ENCODE peak calls at places on chromosomes 12 and 14, in eight cellular contexts. One of them, this sample, is unnamed.

GRCh38 chr12:24111591-24111990 is 162.1 kb upstream of the SOX5 start:
- DNase-seq in fibroblast of the aortic adventitia: peak; percentile 52
- DNase-seq in GM23338: no peak
- DNase-seq in uterus: no peak
- DNase-seq in fibroblast of lung: peak; percentile 57
- DNase-seq in cardiac fibroblast: peak; percentile 72
- DNase-seq in heart left ventricle: no peak
- DNase-seq in dorsolateral prefrontal cortex: no peak
- DNase-seq in this sample: peak; percentile 68

GRCh38 chr12:27899151-27899661 is 73.3 kb downstream of the PTHLH start:
- DNase-seq in fibroblast of the aortic adventitia: peak; percentile 98
- DNase-seq in GM23338: no peak
- DNase-seq in uterus: no peak
- DNase-seq in fibroblast of lung: peak; percentile 99
- DNase-seq in cardiac fibroblast: peak; percentile 99
- DNase-seq in heart left ventricle: no peak
- DNase-seq in dorsolateral prefrontal cortex: no peak
- DNase-seq in this sample: peak; percentile 99

GRCh38 chr14:97697772-97698171 is 900.6 kb downstream of the VRK1 start:
- DNase-seq in fibroblast of the aortic adventitia: no peak
- DNase-seq in GM23338: no peak
- DNase-seq in uterus: no peak
- DNase-seq in fibroblast of lung: no peak
- DNase-seq in cardiac fibroblast: no peak
- DNase-seq in heart left ventricle: no peak
- DNase-seq in dorsolateral prefrontal cortex: no peak
- DNase-seq in this sample: no peak

GRCh38 chr14:36397357-36397756 is 76.9 kb upstream of the MBIP start:
- DNase-seq in fibroblast of the aortic adventitia: no peak
- DNase-seq in GM23338: no peak
- DNase-seq in uterus: no peak
- DNase-seq in fibroblast of lung: no peak
- DNase-seq in cardiac fibroblast: no peak
- DNase-seq in heart left ventricle: no peak
- DNase-seq in dorsolateral prefrontal cortex: no peak
- DNase-seq in this sample: no peak

GRCh38 chr14:34223302-34224150 is 238.5 kb downstream of the SPTSSA start:
- DNase-seq in fibroblast of the aortic adventitia: no peak
- DNase-seq in GM23338: peak; percentile 49
- DNase-seq in uterus: no peak
- DNase-seq in fibroblast of lung: no peak
- DNase-seq in cardiac fibroblast: no peak
- DNase-seq in heart left ventricle: no peak
- DNase-seq in dorsolateral prefrontal cortex: no peak
- DNase-seq in this sample: no peak

GRCh38 chr14:100660498-100661339 is 66.0 kb upstream of the DLK1 start:
- DNase-seq in fibroblast of the aortic adventitia: no peak
- DNase-seq in GM23338: no peak
- DNase-seq in uterus: no peak
- DNase-seq in fibroblast of lung: peak; percentile 83
- DNase-seq in cardiac fibroblast: no peak
- DNase-seq in heart left ventricle: no peak
- DNase-seq in dorsolateral prefrontal cortex: no peak
- DNase-seq in this sample: no peak

GRCh38 chr14:34218866-34219265 is 243.2 kb downstream of the SPTSSA start:
- DNase-seq in fibroblast of the aortic adventitia: no peak
- DNase-seq in GM23338: no peak
- DNase-seq in uterus: no peak
- DNase-seq in fibroblast of lung: no peak
- DNase-seq in cardiac fibroblast: no peak
- DNase-seq in heart left ventricle: no peak
- DNase-seq in dorsolateral prefrontal cortex: no peak
- DNase-seq in this sample: no peak

GRCh38 chr14:92460916-92461579 is 52.5 kb upstream of the RIN3 start:
- DNase-seq in fibroblast of the aortic adventitia: peak; percentile 58
- DNase-seq in GM23338: peak; percentile 39
- DNase-seq in uterus: no peak
- DNase-seq in fibroblast of lung: peak; percentile 65
- DNase-seq in cardiac fibroblast: peak; percentile 88
- DNase-seq in heart left ventricle: peak; percentile 60
- DNase-seq in dorsolateral prefrontal cortex: no peak
- DNase-seq in this sample: peak; percentile 74

GRCh38 chr12:30506411-30506810 is 189.3 kb downstream of the IPO8 start:
- DNase-seq in fibroblast of the aortic adventitia: no peak
- DNase-seq in GM23338: no peak
- DNase-seq in uterus: no peak
- DNase-seq in fibroblast of lung: no peak
- DNase-seq in cardiac fibroblast: no peak
- DNase-seq in heart left ventricle: no peak
- DNase-seq in dorsolateral prefrontal cortex: no peak
- DNase-seq in this sample: no peak

GRCh38 chr12:62787023-62787422 is 147.9 kb downstream of the PPM1H start:
- DNase-seq in fibroblast of the aortic adventitia: no peak
- DNase-seq in GM23338: no peak
- DNase-seq in uterus: no peak
- DNase-seq in fibroblast of lung: no peak
- DNase-seq in cardiac fibroblast: no peak
- DNase-seq in heart left ventricle: no peak
- DNase-seq in dorsolateral prefrontal cortex: no peak
- DNase-seq in this sample: no peak

GRCh38 chr12:49969027-49969426 is 3.7 kb upstream of the AQP6 start:
- DNase-seq in fibroblast of the aortic adventitia: no peak
- DNase-seq in GM23338: no peak
- DNase-seq in uterus: no peak
- DNase-seq in fibroblast of lung: no peak
- DNase-seq in cardiac fibroblast: no peak
- DNase-seq in heart left ventricle: no peak
- DNase-seq in dorsolateral prefrontal cortex: peak; percentile 66
- DNase-seq in this sample: no peak

GRCh38 chr12:49612210-49612609 is 6.8 kb upstream of the FAM186B start:
- DNase-seq in fibroblast of the aortic adventitia: no peak
- DNase-seq in GM23338: no peak
- DNase-seq in uterus: no peak
- DNase-seq in fibroblast of lung: no peak
- DNase-seq in cardiac fibroblast: no peak
- DNase-seq in heart left ventricle: no peak
- DNase-seq in dorsolateral prefrontal cortex: no peak
- DNase-seq in this sample: no peak

GRCh38 chr12:76080017-76080728 is 4.3 kb downstream of the NAP1L1 start:
- DNase-seq in fibroblast of the aortic adventitia: no peak
- DNase-seq in GM23338: no peak
- DNase-seq in uterus: no peak
- DNase-seq in fibroblast of lung: peak; percentile 81
- DNase-seq in cardiac fibroblast: no peak
- DNase-seq in heart left ventricle: no peak
- DNase-seq in dorsolateral prefrontal cortex: no peak
- DNase-seq in this sample: no peak

GRCh38 chr14:102930753-102931579 is 8.5 kb downstream of the AMN start:
- DNase-seq in fibroblast of the aortic adventitia: peak; percentile 5
- DNase-seq in GM23338: peak; percentile 70
- DNase-seq in uterus: no peak
- DNase-seq in fibroblast of lung: peak; percentile 29
- DNase-seq in cardiac fibroblast: peak; percentile 42
- DNase-seq in heart left ventricle: no peak
- DNase-seq in dorsolateral prefrontal cortex: no peak
- DNase-seq in this sample: peak; percentile 48

GRCh38 chr14:52835122-52835903 is 43.9 kb upstream of the GNPNAT1 start:
- DNase-seq in fibroblast of the aortic adventitia: peak; percentile 64
- DNase-seq in GM23338: peak; percentile 47
- DNase-seq in uterus: no peak
- DNase-seq in fibroblast of lung: peak; percentile 51
- DNase-seq in cardiac fibroblast: peak; percentile 92
- DNase-seq in heart left ventricle: no peak
- DNase-seq in dorsolateral prefrontal cortex: no peak
- DNase-seq in this sample: peak; percentile 73

GRCh38 chr12:40970320-40970907 is 217.7 kb upstream of the PDZRN4 start:
- DNase-seq in fibroblast of the aortic adventitia: no peak
- DNase-seq in GM23338: peak; percentile 79
- DNase-seq in uterus: no peak
- DNase-seq in fibroblast of lung: no peak
- DNase-seq in cardiac fibroblast: no peak
- DNase-seq in heart left ventricle: no peak
- DNase-seq in dorsolateral prefrontal cortex: no peak
- DNase-seq in this sample: no peak
- TF ChIP-seq CTCF in fibroblast of the aortic adventitia: no peak
- TF ChIP-seq CTCF in GM23338: peak; percentile 68
- TF ChIP-seq CTCF in uterus: no peak
- TF ChIP-seq CTCF in fibroblast of lung: no peak
- TF ChIP-seq CTCF in cardiac fibroblast: no peak
- TF ChIP-seq CTCF in heart left ventricle: no peak
- TF ChIP-seq CTCF in dorsolateral prefrontal cortex: no peak
- TF ChIP-seq CTCF in this sample: no peak

GRCh38 chr14:54483073-54483745 is 5.6 kb downstream of the GMFB start:
- DNase-seq in fibroblast of the aortic adventitia: no peak
- DNase-seq in GM23338: no peak
- DNase-seq in uterus: no peak
- DNase-seq in fibroblast of lung: no peak
- DNase-seq in cardiac fibroblast: no peak
- DNase-seq in heart left ventricle: no peak
- DNase-seq in dorsolateral prefrontal cortex: no peak
- DNase-seq in this sample: no peak

GRCh38 chr14:54481695-54482094 is 7.1 kb downstream of the GMFB start:
- DNase-seq in fibroblast of the aortic adventitia: no peak
- DNase-seq in GM23338: no peak
- DNase-seq in uterus: no peak
- DNase-seq in fibroblast of lung: no peak
- DNase-seq in cardiac fibroblast: no peak
- DNase-seq in heart left ventricle: no peak
- DNase-seq in dorsolateral prefrontal cortex: no peak
- DNase-seq in this sample: no peak

GRCh38 chr14:54486685-54487084 is 2.1 kb downstream of the GMFB start:
- DNase-seq in fibroblast of the aortic adventitia: no peak
- DNase-seq in GM23338: no peak
- DNase-seq in uterus: no peak
- DNase-seq in fibroblast of lung: peak; percentile 13
- DNase-seq in cardiac fibroblast: no peak
- DNase-seq in heart left ventricle: no peak
- DNase-seq in dorsolateral prefrontal cortex: no peak
- DNase-seq in this sample: no peak

GRCh38 chr14:54480830-54481562 is 7.8 kb downstream of the GMFB start:
- DNase-seq in fibroblast of the aortic adventitia: no peak
- DNase-seq in GM23338: no peak
- DNase-seq in uterus: no peak
- DNase-seq in fibroblast of lung: no peak
- DNase-seq in cardiac fibroblast: peak; percentile 29
- DNase-seq in heart left ventricle: no peak
- DNase-seq in dorsolateral prefrontal cortex: no peak
- DNase-seq in this sample: no peak

DNA sequence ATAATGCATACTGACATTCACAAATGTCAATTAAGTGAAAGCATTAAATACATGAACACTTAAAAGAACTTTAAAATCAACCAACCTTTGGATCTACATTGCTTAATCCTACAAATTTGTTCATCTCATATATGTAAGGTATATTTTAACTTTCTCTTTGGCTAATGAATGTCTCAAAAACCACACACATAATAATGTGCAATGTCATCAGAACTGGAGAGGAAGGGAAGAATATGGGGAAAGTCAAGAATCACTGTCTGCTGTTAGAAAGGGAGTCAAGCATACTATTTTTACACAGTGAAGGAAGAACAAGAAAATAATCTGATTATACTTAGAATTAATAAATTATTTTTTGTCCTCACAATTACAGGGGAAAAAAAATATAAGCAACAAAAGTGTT is 4.9 kb downstream of the GMFB start:
- DNase-seq in fibroblast of the aortic adventitia: no peak
- DNase-seq in GM23338: no peak
- DNase-seq in uterus: no peak
- DNase-seq in fibroblast of lung: no peak
- DNase-seq in cardiac fibroblast: no peak
- DNase-seq in heart left ventricle: no peak
- DNase-seq in dorsolateral prefrontal cortex: no peak
- DNase-seq in this sample: peak; percentile 36
- H3K4me3 ChIP-seq in fibroblast of the aortic adventitia: no peak overlapping the region
- H3K4me3 ChIP-seq in GM23338: no peak overlapping the region
- H3K4me3 ChIP-seq in uterus: no peak overlapping the region
- H3K4me3 ChIP-seq in fibroblast of lung: no peak overlapping the region
- H3K4me3 ChIP-seq in cardiac fibroblast: no peak overlapping the region
- H3K4me3 ChIP-seq in heart left ventricle: no peak overlapping the region
- H3K4me3 ChIP-seq in dorsolateral prefrontal cortex: no peak overlapping the region
- H3K4me3 ChIP-seq in this sample: no peak overlapping the region

GRCh38 chr14:58947816-58948440 is 240.5 kb upstream of the DAAM1 start:
- DNase-seq in fibroblast of the aortic adventitia: peak; percentile 6
- DNase-seq in GM23338: peak; percentile 68
- DNase-seq in uterus: no peak
- DNase-seq in fibroblast of lung: peak; percentile 21
- DNase-seq in cardiac fibroblast: peak; percentile 38
- DNase-seq in heart left ventricle: no peak
- DNase-seq in dorsolateral prefrontal cortex: no peak
- DNase-seq in this sample: peak; percentile 30
- TF ChIP-seq CTCF in fibroblast of the aortic adventitia: no peak
- TF ChIP-seq CTCF in GM23338: peak; percentile 70
- TF ChIP-seq CTCF in uterus: no peak
- TF ChIP-seq CTCF in fibroblast of lung: no peak
- TF ChIP-seq CTCF in cardiac fibroblast: no peak
- TF ChIP-seq CTCF in heart left ventricle: no peak
- TF ChIP-seq CTCF in dorsolateral prefrontal cortex: no peak
- TF ChIP-seq CTCF in this sample: peak; percentile 24

GRCh38 chr12:118188690-118189371 is 52.9 kb downstream of the PEBP1 start:
- DNase-seq in fibroblast of the aortic adventitia: peak; percentile 74
- DNase-seq in GM23338: peak; percentile 22
- DNase-seq in uterus: peak; percentile 59
- DNase-seq in fibroblast of lung: peak; percentile 81
- DNase-seq in cardiac fibroblast: peak; percentile 61
- DNase-seq in heart left ventricle: peak; percentile 44
- DNase-seq in dorsolateral prefrontal cortex: peak; percentile 69
- DNase-seq in this sample: peak; percentile 65

GRCh38 chr12:118187746-118188390 is 51.9 kb downstream of the PEBP1 start:
- DNase-seq in fibroblast of the aortic adventitia: peak; percentile 45
- DNase-seq in GM23338: no peak
- DNase-seq in uterus: no peak
- DNase-seq in fibroblast of lung: peak; percentile 18
- DNase-seq in cardiac fibroblast: peak; percentile 10
- DNase-seq in heart left ventricle: no peak
- DNase-seq in dorsolateral prefrontal cortex: no peak
- DNase-seq in this sample: no peak

GRCh38 chr12:118193477-118193876 is 57.6 kb downstream of the PEBP1 start:
- DNase-seq in fibroblast of the aortic adventitia: no peak
- DNase-seq in GM23338: no peak
- DNase-seq in uterus: no peak
- DNase-seq in fibroblast of lung: no peak
- DNase-seq in cardiac fibroblast: no peak
- DNase-seq in heart left ventricle: no peak
- DNase-seq in dorsolateral prefrontal cortex: no peak
- DNase-seq in this sample: no peak

GRCh38 chr12:118190266-118190665 is 54.3 kb downstream of the PEBP1 start:
- DNase-seq in fibroblast of the aortic adventitia: peak; percentile 53
- DNase-seq in GM23338: peak; percentile 10
- DNase-seq in uterus: no peak
- DNase-seq in fibroblast of lung: peak; percentile 54
- DNase-seq in cardiac fibroblast: peak; percentile 56
- DNase-seq in heart left ventricle: no peak
- DNase-seq in dorsolateral prefrontal cortex: no peak
- DNase-seq in this sample: peak; percentile 57

DNA sequence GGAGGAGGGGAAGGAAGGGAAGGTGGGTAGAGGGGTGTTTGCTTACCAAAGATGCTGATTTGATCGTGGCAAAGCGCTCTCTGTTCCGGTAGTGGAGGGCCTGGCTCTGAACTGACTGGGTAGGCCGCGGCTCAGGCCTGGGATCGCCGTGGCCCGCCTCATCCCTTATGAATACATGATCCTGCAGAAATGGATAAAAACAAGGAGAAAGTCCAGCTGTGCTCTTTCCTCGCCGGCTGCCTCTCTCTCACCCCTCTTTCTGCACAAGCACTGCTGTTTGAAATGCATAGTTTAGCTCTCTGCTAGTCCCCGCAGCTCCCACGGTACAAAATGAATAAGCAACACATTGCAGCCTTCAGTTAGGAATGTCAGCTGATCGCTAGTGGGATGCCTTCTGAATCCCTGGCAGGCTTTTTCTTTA is 53.8 kb downstream of the PEBP1 start:
- DNase-seq in fibroblast of the aortic adventitia: peak; percentile 65
- DNase-seq in GM23338: peak; percentile 72
- DNase-seq in uterus: peak; percentile 23
- DNase-seq in fibroblast of lung: peak; percentile 86
- DNase-seq in cardiac fibroblast: peak; percentile 62
- DNase-seq in heart left ventricle: no peak
- DNase-seq in dorsolateral prefrontal cortex: peak; percentile 66
- DNase-seq in this sample: peak; percentile 83
- H3K4me3 ChIP-seq in fibroblast of the aortic adventitia: peak overlapping the region; percentile 71
- H3K4me3 ChIP-seq in GM23338: peak overlapping the region; percentile 15
- H3K4me3 ChIP-seq in uterus: peak overlapping the region; percentile 28
- H3K4me3 ChIP-seq in fibroblast of lung: peak overlapping the region; percentile 63
- H3K4me3 ChIP-seq in cardiac fibroblast: peak overlapping the region; percentile 52
- H3K4me3 ChIP-seq in heart left ventricle: peak overlapping the region; percentile 56
- H3K4me3 ChIP-seq in dorsolateral prefrontal cortex: peak overlapping the region; percentile 70
- H3K4me3 ChIP-seq in this sample: peak overlapping the region; percentile 65

This sample was measured in choroid plexus epithelial cell.